ENCODE peak calls at places on chromosomes 4 and X, in eight cellular contexts. One of them, this sample, is unnamed.

GRCh38 chr4:84606645-84607044 is 23.7 kb downstream of the CDS1 start:
- DNase-seq in endodermal cell: no peak
- DNase-seq in hepatocyte: no peak
- DNase-seq in cardiac fibroblast: no peak
- DNase-seq in IMR-90: no peak
- DNase-seq in Calu3: no peak
- DNase-seq in adrenal gland: no peak
- DNase-seq in tibial artery: no peak
- DNase-seq in this sample: no peak

GRCh38 chr4:147138171-147138570 is 192.5 kb upstream of the TTC29 start:
- DNase-seq in IMR-90: peak
- DNase-seq in hepatocyte: no peak
- DNase-seq in tibial artery: no peak
- DNase-seq in endodermal cell: no peak
- DNase-seq in cardiac fibroblast: peak
- DNase-seq in Calu3: no peak
- DNase-seq in adrenal gland: no peak
- DNase-seq in this sample: no peak

GRCh38 chr4:20299515-20299914 is 47.8 kb downstream of the SLIT2 start:
- DNase-seq in adrenal gland: peak
- DNase-seq in cardiac fibroblast: peak
- DNase-seq in Calu3: peak
- DNase-seq in tibial artery: no peak
- DNase-seq in IMR-90: peak
- DNase-seq in hepatocyte: peak
- DNase-seq in endodermal cell: no peak
- DNase-seq in this sample: no peak

GRCh38 chr4:121200795-121201472 is 36.8 kb upstream of the TNIP3 start:
- DNase-seq in tibial artery: no peak
- DNase-seq in endodermal cell: no peak
- DNase-seq in hepatocyte: no peak
- DNase-seq in cardiac fibroblast: no peak
- DNase-seq in Calu3: no peak
- DNase-seq in adrenal gland: no peak
- DNase-seq in IMR-90: no peak
- DNase-seq in this sample: no peak

GRCh38 chr4:188107931-188108843 is 1.2 kb downstream of the TRIML2 start:
- DNase-seq in hepatocyte: no peak
- DNase-seq in tibial artery: no peak
- DNase-seq in IMR-90: peak
- DNase-seq in adrenal gland: no peak
- DNase-seq in Calu3: no peak
- DNase-seq in endodermal cell: peak
- DNase-seq in cardiac fibroblast: peak
- DNase-seq in this sample: no peak

GRCh38 chrX:7262551-7262950 is 114.6 kb upstream of the PUDP start:
- DNase-seq in endodermal cell: no peak
- DNase-seq in IMR-90: no peak
- DNase-seq in tibial artery: no peak
- DNase-seq in cardiac fibroblast: no peak
- DNase-seq in hepatocyte: no peak
- DNase-seq in Calu3: no peak
- DNase-seq in adrenal gland: no peak
- DNase-seq in this sample: no peak

GRCh38 chr4:37533286-37534033 is 152.7 kb downstream of the RELL1 start:
- DNase-seq in hepatocyte: no peak
- DNase-seq in endodermal cell: no peak
- DNase-seq in Calu3: no peak
- DNase-seq in IMR-90: no peak
- DNase-seq in adrenal gland: no peak
- DNase-seq in cardiac fibroblast: no peak
- DNase-seq in tibial artery: no peak
- DNase-seq in this sample: no peak

GRCh38 chrX:39000802-39001201 is 199.5 kb downstream of the MID1IP1 start:
- DNase-seq in IMR-90: peak
- DNase-seq in adrenal gland: no peak
- DNase-seq in hepatocyte: no peak
- DNase-seq in tibial artery: no peak
- DNase-seq in cardiac fibroblast: no peak
- DNase-seq in Calu3: no peak
- DNase-seq in endodermal cell: no peak
- DNase-seq in this sample: no peak

GRCh38 chr4:98728433-98728832 is 70.0 kb upstream of the TSPAN5 start:
- DNase-seq in tibial artery: no peak
- DNase-seq in Calu3: no peak
- DNase-seq in IMR-90: peak
- DNase-seq in cardiac fibroblast: peak
- DNase-seq in adrenal gland: peak
- DNase-seq in endodermal cell: no peak
- DNase-seq in hepatocyte: peak
- DNase-seq in this sample: no peak

GRCh38 chrX:148659481-148659880 is 159.1 kb downstream of the AFF2 start:
- DNase-seq in tibial artery: no peak
- DNase-seq in endodermal cell: no peak
- DNase-seq in Calu3: peak
- DNase-seq in cardiac fibroblast: no peak
- DNase-seq in hepatocyte: no peak
- DNase-seq in IMR-90: no peak
- DNase-seq in adrenal gland: no peak
- DNase-seq in this sample: no peak

GRCh38 chr4:188658958-188659522 is 519.8 kb downstream of the TRIML1 start:
- DNase-seq in cardiac fibroblast: no peak
- DNase-seq in tibial artery: no peak
- DNase-seq in endodermal cell: peak
- DNase-seq in hepatocyte: no peak
- DNase-seq in IMR-90: no peak
- DNase-seq in Calu3: no peak
- DNase-seq in adrenal gland: no peak
- DNase-seq in this sample: no peak

GRCh38 chrX:96684339-96685204 is at the start of gene DIAPH2:
- DNase-seq in hepatocyte: peak
- DNase-seq in Calu3: peak
- DNase-seq in adrenal gland: peak
- DNase-seq in IMR-90: peak
- DNase-seq in tibial artery: peak
- DNase-seq in endodermal cell: peak
- DNase-seq in cardiac fibroblast: peak
- DNase-seq in this sample: peak

GRCh38 chr4:26144526-26145167 is 176.2 kb upstream of the RBPJ start:
- DNase-seq in Calu3: no peak
- DNase-seq in cardiac fibroblast: peak
- DNase-seq in adrenal gland: no peak
- DNase-seq in IMR-90: peak
- DNase-seq in endodermal cell: no peak
- DNase-seq in hepatocyte: no peak
- DNase-seq in tibial artery: no peak
- DNase-seq in this sample: no peak

GRCh38 chrX:130691576-130691975 is 211.4 kb downstream of the ENOX2 start:
- DNase-seq in Calu3: no peak
- DNase-seq in tibial artery: no peak
- DNase-seq in endodermal cell: no peak
- DNase-seq in adrenal gland: no peak
- DNase-seq in IMR-90: no peak
- DNase-seq in cardiac fibroblast: no peak
- DNase-seq in hepatocyte: no peak
- DNase-seq in this sample: no peak

GRCh38 chr4:82776925-82777542 is 21.6 kb downstream of the SCD5 start:
- DNase-seq in tibial artery: no peak
- DNase-seq in cardiac fibroblast: no peak
- DNase-seq in endodermal cell: peak
- DNase-seq in adrenal gland: no peak
- DNase-seq in Calu3: no peak
- DNase-seq in IMR-90: peak
- DNase-seq in hepatocyte: no peak
- DNase-seq in this sample: no peak

GRCh38 chrX:67328496-67328895 is 215.3 kb upstream of the AR start:
- DNase-seq in hepatocyte: no peak
- DNase-seq in endodermal cell: no peak
- DNase-seq in Calu3: no peak
- DNase-seq in adrenal gland: no peak
- DNase-seq in IMR-90: no peak
- DNase-seq in tibial artery: no peak
- DNase-seq in cardiac fibroblast: no peak
- DNase-seq in this sample: no peak

GRCh38 chrX:81202413-81202794 is 502 bp downstream of the SH3BGRL start:
- DNase-seq in tibial artery: no peak
- DNase-seq in hepatocyte: no peak
- DNase-seq in endodermal cell: peak
- DNase-seq in IMR-90: peak
- DNase-seq in adrenal gland: no peak
- DNase-seq in cardiac fibroblast: peak
- DNase-seq in Calu3: no peak
- DNase-seq in this sample: no peak

GRCh38 chr4:30941641-30942040 is 221.5 kb downstream of the PCDH7 start:
- DNase-seq in IMR-90: no peak
- DNase-seq in hepatocyte: no peak
- DNase-seq in Calu3: no peak
- DNase-seq in adrenal gland: no peak
- DNase-seq in endodermal cell: no peak
- DNase-seq in cardiac fibroblast: no peak
- DNase-seq in tibial artery: no peak
- DNase-seq in this sample: no peak

GRCh38 chrX:118216488-118216887 is 99.9 kb upstream of the KLHL13 start:
- DNase-seq in tibial artery: no peak
- DNase-seq in cardiac fibroblast: no peak
- DNase-seq in IMR-90: no peak
- DNase-seq in endodermal cell: no peak
- DNase-seq in adrenal gland: no peak
- DNase-seq in hepatocyte: no peak
- DNase-seq in Calu3: no peak
- DNase-seq in this sample: no peak

GRCh38 chr4:105092356-105092755 is 54.3 kb upstream of the TET2 start:
- DNase-seq in tibial artery: no peak
- DNase-seq in hepatocyte: peak
- DNase-seq in IMR-90: peak
- DNase-seq in adrenal gland: no peak
- DNase-seq in Calu3: no peak
- DNase-seq in endodermal cell: no peak
- DNase-seq in cardiac fibroblast: peak
- DNase-seq in this sample: no peak

GRCh38 chr4:45475490-45475889 is 648.4 kb downstream of the GABRG1 start:
- DNase-seq in adrenal gland: no peak
- DNase-seq in hepatocyte: no peak
- DNase-seq in tibial artery: no peak
- DNase-seq in endodermal cell: no peak
- DNase-seq in cardiac fibroblast: no peak
- DNase-seq in IMR-90: no peak
- DNase-seq in Calu3: no peak
- DNase-seq in this sample: no peak

GRCh38 chrX:15816886-15817285 is 26.6 kb downstream of the ZRSR2 start:
- DNase-seq in adrenal gland: no peak
- DNase-seq in Calu3: no peak
- DNase-seq in tibial artery: no peak
- DNase-seq in endodermal cell: peak
- DNase-seq in IMR-90: no peak
- DNase-seq in hepatocyte: no peak
- DNase-seq in cardiac fibroblast: no peak
- DNase-seq in this sample: no peak

GRCh38 chrX:104372547-104372946 is 117.8 kb upstream of the ESX1 start:
- DNase-seq in tibial artery: no peak
- DNase-seq in Calu3: no peak
- DNase-seq in adrenal gland: no peak
- DNase-seq in endodermal cell: no peak
- DNase-seq in cardiac fibroblast: no peak
- DNase-seq in hepatocyte: no peak
- DNase-seq in IMR-90: no peak
- DNase-seq in this sample: no peak

GRCh38 chrX:104370089-104370488 is 115.4 kb upstream of the ESX1 start:
- DNase-seq in Calu3: peak
- DNase-seq in tibial artery: no peak
- DNase-seq in IMR-90: no peak
- DNase-seq in cardiac fibroblast: no peak
- DNase-seq in endodermal cell: peak
- DNase-seq in adrenal gland: no peak
- DNase-seq in hepatocyte: peak
- DNase-seq in this sample: no peak
- TF ChIP-seq CTCF in Calu3: no peak
- TF ChIP-seq CTCF in tibial artery: no peak
- TF ChIP-seq CTCF in IMR-90: no peak
- TF ChIP-seq CTCF in cardiac fibroblast: peak
- TF ChIP-seq CTCF in endodermal cell: peak
- TF ChIP-seq CTCF in adrenal gland: no peak
- TF ChIP-seq CTCF in hepatocyte: no peak
- TF ChIP-seq CTCF in this sample: no peak

DNA sequence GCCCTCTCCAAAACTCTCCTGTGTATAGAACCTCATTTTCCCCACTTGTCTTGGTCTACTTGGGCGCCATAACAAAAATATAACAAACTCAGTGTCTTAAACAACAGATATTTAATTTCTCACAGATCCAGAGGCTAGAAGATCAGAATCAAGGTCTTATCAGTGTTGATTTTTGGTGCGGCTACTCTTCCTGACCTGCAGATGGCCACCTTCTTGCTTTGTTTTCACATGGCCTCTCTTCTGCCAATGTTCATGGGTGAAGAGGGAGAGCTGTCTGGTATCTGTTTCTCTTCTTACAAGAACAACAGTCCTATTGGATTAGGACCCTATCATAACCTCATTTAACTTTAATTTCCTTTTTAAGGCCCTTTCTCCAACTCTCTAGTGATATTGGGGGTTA is 177.3 kb downstream of the PABPC4L start:
- DNase-seq in hepatocyte: peak
- DNase-seq in tibial artery: no peak
- DNase-seq in adrenal gland: no peak
- DNase-seq in IMR-90: no peak
- DNase-seq in Calu3: peak
- DNase-seq in endodermal cell: no peak
- DNase-seq in cardiac fibroblast: peak
- DNase-seq in this sample: no peak
- TF ChIP-seq CTCF in hepatocyte: peak
- TF ChIP-seq CTCF in tibial artery: no peak
- TF ChIP-seq CTCF in adrenal gland: peak
- TF ChIP-seq CTCF in IMR-90: no peak
- TF ChIP-seq CTCF in Calu3: no peak
- TF ChIP-seq CTCF in endodermal cell: peak
- TF ChIP-seq CTCF in cardiac fibroblast: no peak
- TF ChIP-seq CTCF in this sample: peak

DNA sequence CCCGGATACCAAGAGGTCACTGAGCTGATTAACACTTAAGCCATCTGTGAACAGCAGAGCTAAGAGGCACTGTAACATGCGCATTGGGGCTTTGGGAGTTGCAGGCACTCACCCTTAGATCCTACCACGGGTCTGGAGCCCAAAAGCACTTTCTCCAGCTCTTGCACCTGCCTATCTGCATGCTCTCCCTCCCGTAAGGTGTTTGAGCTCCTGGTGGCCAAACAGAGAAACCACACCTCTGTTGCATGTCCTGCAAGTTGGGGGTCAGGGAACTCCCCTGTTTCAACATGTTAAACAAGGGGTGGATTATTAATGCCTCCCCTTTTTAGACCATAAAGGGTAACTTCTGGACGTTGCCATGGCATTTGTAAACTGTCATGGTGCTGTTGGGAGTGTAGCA is 49.8 kb downstream of the GYPA start:
- DNase-seq in Calu3: no peak
- DNase-seq in cardiac fibroblast: no peak
- DNase-seq in IMR-90: no peak
- DNase-seq in endodermal cell: peak
- DNase-seq in adrenal gland: no peak
- DNase-seq in hepatocyte: no peak
- DNase-seq in tibial artery: no peak
- DNase-seq in this sample: no peak
- TF ChIP-seq CTCF in Calu3: no peak
- TF ChIP-seq CTCF in cardiac fibroblast: peak
- TF ChIP-seq CTCF in IMR-90: no peak
- TF ChIP-seq CTCF in endodermal cell: peak
- TF ChIP-seq CTCF in adrenal gland: no peak
- TF ChIP-seq CTCF in hepatocyte: no peak
- TF ChIP-seq CTCF in tibial artery: no peak
- TF ChIP-seq CTCF in this sample: no peak

GRCh38 chrX:153578200-153578835 is 20.6 kb downstream of the CCNQ start:
- DNase-seq in Calu3: no peak
- DNase-seq in endodermal cell: peak
- DNase-seq in hepatocyte: no peak
- DNase-seq in IMR-90: no peak
- DNase-seq in adrenal gland: no peak
- DNase-seq in tibial artery: no peak
- DNase-seq in cardiac fibroblast: no peak
- DNase-seq in this sample: no peak
- TF ChIP-seq CTCF in Calu3: no peak
- TF ChIP-seq CTCF in endodermal cell: peak
- TF ChIP-seq CTCF in hepatocyte: no peak
- TF ChIP-seq CTCF in IMR-90: no peak
- TF ChIP-seq CTCF in adrenal gland: no peak
- TF ChIP-seq CTCF in tibial artery: no peak
- TF ChIP-seq CTCF in cardiac fibroblast: no peak
- TF ChIP-seq CTCF in this sample: no peak

This sample was measured in RWPE2.